ENCODE peak calls at places on chromosomes 1 and 21, in seven cellular contexts. I is fibroblast of lung; X is prostate gland; M is body of pancreas; D is psoas muscle; Z is HepG2; T is CD8-positive, alpha-beta memory T cell. Y is an unnamed sample.

GRCh38 chr1:209704584-209704983 is at the start of gene HSD11B1:
- DNase-seq in I (peak; percentile 99), X (no peak), M (peak; percentile 36), D (peak; percentile 88), Z (no peak), T (no peak), Y (peak; percentile 84)

GRCh38 chr1:224387302-224387912 is 30.7 kb downstream of the CNIH4 start:
- DNase-seq in I (no peak), X (no peak), M (no peak), D (no peak), Z (no peak), T (peak; percentile 59), Y (no peak)

GRCh38 chr1:147568551-147568950 is 27.2 kb downstream of the BCL9 start:
- DNase-seq in I (no peak), X (no peak), M (no peak), D (no peak), Z (no peak), T (no peak), Y (no peak)

GRCh38 chr1:202207292-202207691 is 13.7 kb downstream of the LGR6 start:
- DNase-seq in I (peak; percentile 76), X (peak; percentile 64), M (no peak), D (no peak), Z (no peak), T (no peak), Y (peak; percentile 35)

GRCh38 chr1:46446646-46447498 is 42.8 kb upstream of the DMBX1 start:
- DNase-seq in I (peak; percentile 65), X (peak; percentile 63), M (peak; percentile 90), D (peak; percentile 86), Z (peak; percentile 53), T (peak; percentile 57), Y (peak; percentile 81)

GRCh38 chr1:13593511-13594131 is 10.0 kb downstream of the PDPN start:
- DNase-seq in I (peak; percentile 65), X (no peak), M (peak; percentile 32), D (peak; percentile 82), Z (no peak), T (no peak), Y (peak; percentile 78)

GRCh38 chr1:112504666-112505399 is 3.9 kb upstream of the WNT2B start:
- DNase-seq in I (no peak), X (no peak), M (no peak), D (no peak), Z (no peak), T (no peak), Y (no peak)

GRCh38 chr1:33294071-33295010 is 26.6 kb downstream of the A3GALT2 start:
- DNase-seq in I (no peak), X (no peak), M (no peak), D (no peak), Z (no peak), T (no peak), Y (no peak)

GRCh38 chr1:73943270-73943669 is 254.7 kb downstream of the LRRIQ3 start:
- DNase-seq in I (no peak), X (no peak), M (no peak), D (no peak), Z (no peak), T (no peak), Y (no peak)

GRCh38 chr1:67855944-67856343 is 22.7 kb upstream of the GNG12 start:
- DNase-seq in I (peak; percentile 71), X (no peak), M (no peak), D (no peak), Z (no peak), T (no peak), Y (no peak)

GRCh38 chr1:77824083-77824482 is 44.6 kb downstream of the MIGA1 start:
- DNase-seq in I (peak; percentile 57), X (no peak), M (no peak), D (no peak), Z (peak; percentile 4), T (no peak), Y (no peak)

GRCh38 chr1:209989525-209989924 is 51.5 kb downstream of the SYT14 start:
- DNase-seq in I (peak; percentile 58), X (no peak), M (no peak), D (no peak), Z (no peak), T (no peak), Y (no peak)

GRCh38 chr1:24951337-24951736 is 21.3 kb upstream of the RUNX3 start:
- DNase-seq in I (no peak), X (no peak), M (no peak), D (no peak), Z (no peak), T (no peak), Y (no peak)

GRCh38 chr1:87279201-87279860 is 49.3 kb upstream of the LMO4 start:
- DNase-seq in I (no peak), X (no peak), M (peak; percentile 18), D (peak; percentile 56), Z (no peak), T (no peak), Y (peak; percentile 45)

GRCh38 chr1:213389061-213389581 is 338.1 kb downstream of the RPS6KC1 start:
- DNase-seq in I (no peak), X (no peak), M (no peak), D (no peak), Z (no peak), T (no peak), Y (no peak)

GRCh38 chr1:1510912-1511532 is 940 bp upstream of the ATAD3A start:
- DNase-seq in I (no peak), X (no peak), M (peak; percentile 24), D (no peak), Z (peak; percentile 40), T (peak; percentile 10), Y (no peak)

GRCh38 chr1:10692401-10693021 is 103.9 kb downstream of the CASZ1 start:
- DNase-seq in I (no peak), X (peak; percentile 61), M (peak; percentile 83), D (no peak), Z (peak; percentile 53), T (peak; percentile 70), Y (no peak)

GRCh38 chr1:68361511-68361910 is 88.2 kb downstream of the RPE65 start:
- DNase-seq in I (no peak), X (no peak), M (no peak), D (no peak), Z (no peak), T (no peak), Y (no peak)

GRCh38 chr21:42187976-42188653 is 30.8 kb upstream of the ABCG1 start:
- DNase-seq in I (no peak), X (no peak), M (peak; percentile 29), D (no peak), Z (no peak), T (peak; percentile 86), Y (no peak)

GRCh38 chr1:91879739-91880138 is 6.2 kb downstream of the TGFBR3 start:
- DNase-seq in I (no peak), X (no peak), M (no peak), D (no peak), Z (no peak), T (no peak), Y (no peak)

GRCh38 chr1:9331558-9332346 is 39.1 kb downstream of the SPSB1 start:
- DNase-seq in I (no peak), X (no peak), M (no peak), D (no peak), Z (peak; percentile 47), T (no peak), Y (no peak)

GRCh38 chr1:61174060-61174788 is 91.9 kb downstream of the NFIA start:
- DNase-seq in I (no peak), X (no peak), M (no peak), D (no peak), Z (no peak), T (no peak), Y (no peak)

GRCh38 chr1:79532555-79532954 is 526.0 kb upstream of the ADGRL4 start:
- DNase-seq in I (no peak), X (no peak), M (no peak), D (no peak), Z (no peak), T (no peak), Y (no peak)

GRCh38 chr1:24641646-24642151 is 1.4 kb upstream of the SRRM1 start:
- DNase-seq in I (peak; percentile 36), X (peak; percentile 21), M (peak; percentile 19), D (peak; percentile 67), Z (no peak), T (peak; percentile 49), Y (peak; percentile 74)

GRCh38 chr1:11692899-11693590 is 1.5 kb downstream of the DRAXIN start:
- DNase-seq in I (peak; percentile 73), X (no peak), M (no peak), D (no peak), Z (no peak), T (peak; percentile 33), Y (peak; percentile 30)

GRCh38 chr1:10901091-10901893 is 104.8 kb upstream of the CASZ1 start:
- DNase-seq in I (no peak), X (peak; percentile 62), M (no peak), D (peak; percentile 42), Z (no peak), T (no peak), Y (no peak)

GRCh38 chr1:101131239-101131924 is 105.4 kb upstream of the S1PR1 start:
- DNase-seq in I (no peak), X (no peak), M (no peak), D (no peak), Z (no peak), T (no peak), Y (no peak)

GRCh38 chr1:29270881-29271390 is 34.6 kb downstream of the PTPRU start:
- DNase-seq in I (peak; percentile 65), X (no peak), M (no peak), D (no peak), Z (no peak), T (no peak), Y (no peak)

GRCh38 chr1:230686747-230687146 is 27.2 kb downstream of the AGT start:
- DNase-seq in I (no peak), X (no peak), M (no peak), D (no peak), Z (no peak), T (no peak), Y (no peak)

GRCh38 chr1:6392081-6392879 is 1.3 kb downstream of the ACOT7 start:
- DNase-seq in I (no peak), X (no peak), M (peak; percentile 24), D (no peak), Z (peak; percentile 58), T (peak; percentile 12), Y (no peak)

GRCh38 chr1:181018901-181019681 is 3.6 kb downstream of the STX6 start:
- DNase-seq in I (no peak), X (no peak), M (no peak), D (no peak), Z (no peak), T (no peak), Y (no peak)
- H3K4me1 ChIP-seq in I (no peaks in the 10 kb centered on the region), X (no peaks in the 10 kb centered on the region), M (peaks cover 26% of the 10 kb centered on the region), D (peaks cover 30% of the 10 kb centered on the region), Z (peaks cover 57% of the 10 kb centered on the region), T (peaks cover 40% of the 10 kb centered on the region), Y (peaks cover 52% of the 10 kb centered on the region)

GRCh38 chr1:234609528-234610042 is 393 bp downstream of the IRF2BP2 start:
- DNase-seq in I (no peak), X (no peak), M (no peak), D (no peak), Z (no peak), T (no peak), Y (no peak)
- H3K4me1 ChIP-seq in I (peaks cover 22% of the 10 kb centered on the region), X (peaks cover 9% of the 10 kb centered on the region), M (peaks cover 36% of the 10 kb centered on the region), D (peaks cover 36% of the 10 kb centered on the region), Z (peaks cover 37% of the 10 kb centered on the region), T (peaks cover 61% of the 10 kb centered on the region), Y (peaks cover 27% of the 10 kb centered on the region)

GRCh38 chr1:172704003-172704402 is 45.1 kb downstream of the FASLG start:
- DNase-seq in I (no peak), X (no peak), M (no peak), D (no peak), Z (no peak), T (no peak), Y (no peak)
- H3K4me1 ChIP-seq in I (no peaks in the 10 kb centered on the region), X (no peaks in the 10 kb centered on the region), M (no peaks in the 10 kb centered on the region), D (peaks cover 4% of the 10 kb centered on the region), Z (no peaks in the 10 kb centered on the region), T (peaks cover 76% of the 10 kb centered on the region), Y (no peaks in the 10 kb centered on the region)

GRCh38 chr1:233293556-233294446 is 1.7 kb downstream of the PCNX2 start:
- DNase-seq in I (peak; percentile 15), X (no peak), M (no peak), D (no peak), Z (no peak), T (no peak), Y (no peak)
- H3K4me1 ChIP-seq in I (peaks cover 2% of the 10 kb centered on the region), X (no peaks in the 10 kb centered on the region), M (peaks cover 14% of the 10 kb centered on the region), D (no peaks in the 10 kb centered on the region), Z (no peaks in the 10 kb centered on the region), T (peaks cover 6% of the 10 kb centered on the region), Y (peaks cover 4% of the 10 kb centered on the region)

Y was measured in tibial artery.